ENCODE peak calls at places on chromosomes 11 and 22, in seven cellular contexts. One of them, this sample, is unnamed.

GRCh38 chr11:17762309-17762974 is 27.9 kb downstream of the KCNC1 start:
- DNase-seq in tibial artery: no peak
- DNase-seq in HepG2: no peak
- DNase-seq in ovary: no peak
- DNase-seq in psoas muscle: no peak
- DNase-seq in MM.1S: peak
- DNase-seq in tibial nerve: no peak
- DNase-seq in this sample: no peak

GRCh38 chr11:61120865-61121831 is 18.9 kb downstream of the CD5 start:
- DNase-seq in tibial artery: no peak
- DNase-seq in psoas muscle: no peak
- DNase-seq in MM.1S: no peak
- DNase-seq in ovary: peak
- DNase-seq in tibial nerve: no peak
- DNase-seq in HepG2: no peak
- DNase-seq in this sample: no peak

GRCh38 chr11:64996710-64997380 is at the start of gene BATF2:
- DNase-seq in ovary: peak
- DNase-seq in tibial nerve: peak
- DNase-seq in HepG2: peak
- DNase-seq in MM.1S: no peak
- DNase-seq in tibial artery: peak
- DNase-seq in psoas muscle: peak
- DNase-seq in this sample: peak

GRCh38 chr11:57874981-57875380 is 113.4 kb downstream of the CTNND1 start:
- DNase-seq in tibial artery: no peak
- DNase-seq in HepG2: no peak
- DNase-seq in tibial nerve: no peak
- DNase-seq in MM.1S: no peak
- DNase-seq in psoas muscle: no peak
- DNase-seq in ovary: no peak
- DNase-seq in this sample: no peak

GRCh38 chr22:17944205-17944725 is 80.1 kb downstream of the MICAL3 start:
- DNase-seq in tibial artery: no peak
- DNase-seq in ovary: no peak
- DNase-seq in MM.1S: no peak
- DNase-seq in psoas muscle: no peak
- DNase-seq in tibial nerve: no peak
- DNase-seq in HepG2: no peak
- DNase-seq in this sample: no peak

GRCh38 chr11:118610220-118610772 is 2.9 kb downstream of the PHLDB1 start:
- DNase-seq in psoas muscle: no peak
- DNase-seq in ovary: peak
- DNase-seq in tibial artery: no peak
- DNase-seq in tibial nerve: no peak
- DNase-seq in HepG2: no peak
- DNase-seq in MM.1S: no peak
- DNase-seq in this sample: no peak

GRCh38 chr22:27877501-27877900 is 41.6 kb downstream of the PITPNB start:
- DNase-seq in MM.1S: peak
- DNase-seq in tibial artery: no peak
- DNase-seq in ovary: no peak
- DNase-seq in HepG2: no peak
- DNase-seq in tibial nerve: no peak
- DNase-seq in psoas muscle: no peak
- DNase-seq in this sample: no peak

GRCh38 chr11:88390254-88390653 is 52.7 kb upstream of the CTSC start:
- DNase-seq in ovary: no peak
- DNase-seq in tibial artery: no peak
- DNase-seq in MM.1S: no peak
- DNase-seq in tibial nerve: no peak
- DNase-seq in HepG2: no peak
- DNase-seq in psoas muscle: no peak
- DNase-seq in this sample: no peak

GRCh38 chr11:8229299-8230177 is 34.1 kb downstream of the LMO1 start:
- DNase-seq in MM.1S: no peak
- DNase-seq in ovary: no peak
- DNase-seq in HepG2: no peak
- DNase-seq in tibial nerve: no peak
- DNase-seq in tibial artery: no peak
- DNase-seq in psoas muscle: no peak
- DNase-seq in this sample: no peak

GRCh38 chr11:60954421-60954820 is 2.4 kb upstream of the SLC15A3 start:
- DNase-seq in tibial artery: no peak
- DNase-seq in psoas muscle: no peak
- DNase-seq in MM.1S: no peak
- DNase-seq in tibial nerve: no peak
- DNase-seq in ovary: no peak
- DNase-seq in HepG2: no peak
- DNase-seq in this sample: no peak

GRCh38 chr22:36334081-36334831 is 53.5 kb downstream of the MYH9 start:
- DNase-seq in psoas muscle: no peak
- DNase-seq in tibial nerve: no peak
- DNase-seq in tibial artery: no peak
- DNase-seq in ovary: no peak
- DNase-seq in MM.1S: no peak
- DNase-seq in HepG2: no peak
- DNase-seq in this sample: no peak

GRCh38 chr11:78390809-78391208 is 26.8 kb downstream of the GAB2 start:
- DNase-seq in tibial nerve: no peak
- DNase-seq in ovary: no peak
- DNase-seq in tibial artery: no peak
- DNase-seq in MM.1S: no peak
- DNase-seq in psoas muscle: no peak
- DNase-seq in HepG2: no peak
- DNase-seq in this sample: no peak

GRCh38 chr22:45263790-45264269 is 20.9 kb upstream of the UPK3A start:
- DNase-seq in tibial artery: peak
- DNase-seq in HepG2: peak
- DNase-seq in ovary: peak
- DNase-seq in psoas muscle: peak
- DNase-seq in tibial nerve: peak
- DNase-seq in MM.1S: peak
- DNase-seq in this sample: no peak

GRCh38 chr11:77269484-77270123 is 31.9 kb downstream of the GDPD4 start:
- DNase-seq in HepG2: no peak
- DNase-seq in ovary: no peak
- DNase-seq in tibial artery: no peak
- DNase-seq in psoas muscle: no peak
- DNase-seq in MM.1S: no peak
- DNase-seq in tibial nerve: no peak
- DNase-seq in this sample: no peak

GRCh38 chr22:37208401-37209139 is 3.7 kb downstream of the SSTR3 start:
- DNase-seq in HepG2: no peak
- DNase-seq in ovary: peak
- DNase-seq in tibial nerve: no peak
- DNase-seq in MM.1S: no peak
- DNase-seq in psoas muscle: no peak
- DNase-seq in tibial artery: no peak
- DNase-seq in this sample: no peak

GRCh38 chr11:119726150-119726553 is 2.8 kb downstream of the NECTIN1 start:
- DNase-seq in tibial nerve: no peak
- DNase-seq in psoas muscle: no peak
- DNase-seq in HepG2: no peak
- DNase-seq in MM.1S: no peak
- DNase-seq in ovary: no peak
- DNase-seq in tibial artery: no peak
- DNase-seq in this sample: no peak

GRCh38 chr11:65439331-65440181 is 17.0 kb downstream of the NEAT1 start:
- DNase-seq in MM.1S: peak
- DNase-seq in psoas muscle: no peak
- DNase-seq in HepG2: no peak
- DNase-seq in tibial nerve: no peak
- DNase-seq in ovary: peak
- DNase-seq in tibial artery: no peak
- DNase-seq in this sample: peak

GRCh38 chr11:101401245-101401644 is 182.6 kb downstream of the TRPC6 start:
- DNase-seq in ovary: no peak
- DNase-seq in psoas muscle: no peak
- DNase-seq in tibial nerve: no peak
- DNase-seq in tibial artery: no peak
- DNase-seq in MM.1S: no peak
- DNase-seq in HepG2: no peak
- DNase-seq in this sample: no peak

GRCh38 chr11:62538470-62539237 is 8.0 kb downstream of the AHNAK start:
- DNase-seq in tibial artery: no peak
- DNase-seq in ovary: no peak
- DNase-seq in HepG2: no peak
- DNase-seq in psoas muscle: no peak
- DNase-seq in tibial nerve: no peak
- DNase-seq in MM.1S: peak
- DNase-seq in this sample: no peak
- H3K4me3 ChIP-seq in tibial artery: peak
- H3K4me3 ChIP-seq in ovary: peak
- H3K4me3 ChIP-seq in HepG2: no peak
- H3K4me3 ChIP-seq in psoas muscle: peak
- H3K4me3 ChIP-seq in tibial nerve: peak
- H3K4me3 ChIP-seq in MM.1S: no peak
- H3K4me3 ChIP-seq in this sample: peak

DNA sequence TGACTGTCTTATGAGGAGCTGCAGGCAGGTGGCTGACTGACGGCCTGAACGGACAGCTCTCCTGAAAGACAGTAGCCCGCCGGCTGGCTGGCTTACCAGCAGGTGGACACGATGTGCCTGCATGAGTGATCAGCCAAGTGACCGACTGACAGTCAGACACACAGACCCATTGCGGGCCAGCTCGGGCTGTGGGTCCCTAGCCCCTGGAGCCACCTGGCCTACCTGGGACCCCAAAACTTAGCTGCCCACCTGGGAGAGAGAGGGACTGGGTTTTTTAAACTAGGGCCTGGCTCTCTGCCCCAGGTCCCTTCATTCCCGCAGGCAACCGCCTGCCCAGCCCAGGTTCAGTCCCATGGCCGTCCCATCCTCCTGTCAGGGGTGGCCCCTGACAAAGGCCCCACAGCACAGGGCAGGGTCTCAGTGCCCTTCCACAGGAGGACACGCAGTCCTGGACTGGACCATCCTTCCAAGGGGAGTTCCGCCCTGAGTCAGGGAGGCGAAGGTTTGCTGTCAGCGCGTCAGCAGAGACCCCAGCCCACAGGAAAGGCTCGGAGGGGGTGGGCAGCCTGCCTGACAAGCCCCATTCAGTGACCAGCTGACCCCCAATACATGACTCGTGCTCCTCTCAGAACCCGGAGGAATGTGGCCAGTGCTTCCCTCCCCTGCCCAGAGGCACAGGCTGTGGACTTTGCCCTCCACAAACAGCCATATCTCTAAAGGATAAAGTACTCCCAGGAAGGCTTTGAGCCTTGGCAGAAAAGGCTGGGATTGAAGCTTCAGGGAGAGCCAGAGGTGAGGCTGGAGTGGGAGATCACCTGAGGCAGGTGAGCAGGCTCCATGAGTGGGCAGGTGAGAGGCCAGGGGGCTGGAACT is 8.4 kb downstream of the SLCO2B1 start:
- DNase-seq in MM.1S: no peak
- DNase-seq in HepG2: peak
- DNase-seq in ovary: no peak
- DNase-seq in tibial artery: no peak
- DNase-seq in psoas muscle: no peak
- DNase-seq in tibial nerve: no peak
- DNase-seq in this sample: no peak
- H3K27ac ChIP-seq in MM.1S: no peak
- H3K27ac ChIP-seq in HepG2: peak
- H3K27ac ChIP-seq in ovary: no peak
- H3K27ac ChIP-seq in tibial artery: no peak
- H3K27ac ChIP-seq in psoas muscle: peak
- H3K27ac ChIP-seq in tibial nerve: peak
- H3K27ac ChIP-seq in this sample: peak

GRCh38 chr11:95248666-95249467 is 17.9 kb upstream of the SESN3 start:
- DNase-seq in psoas muscle: no peak
- DNase-seq in ovary: no peak
- DNase-seq in tibial artery: no peak
- DNase-seq in HepG2: no peak
- DNase-seq in MM.1S: no peak
- DNase-seq in tibial nerve: no peak
- DNase-seq in this sample: no peak

GRCh38 chr11:95256204-95256819 is 25.3 kb upstream of the SESN3 start:
- DNase-seq in tibial nerve: no peak
- DNase-seq in ovary: no peak
- DNase-seq in HepG2: no peak
- DNase-seq in psoas muscle: no peak
- DNase-seq in tibial artery: no peak
- DNase-seq in MM.1S: no peak
- DNase-seq in this sample: no peak

GRCh38 chr11:95257596-95257995 is 26.6 kb upstream of the SESN3 start:
- DNase-seq in HepG2: no peak
- DNase-seq in tibial artery: no peak
- DNase-seq in psoas muscle: no peak
- DNase-seq in tibial nerve: no peak
- DNase-seq in MM.1S: no peak
- DNase-seq in ovary: no peak
- DNase-seq in this sample: no peak

GRCh38 chr11:95255523-95256165 is 24.6 kb upstream of the SESN3 start:
- DNase-seq in tibial artery: no peak
- DNase-seq in psoas muscle: no peak
- DNase-seq in tibial nerve: no peak
- DNase-seq in MM.1S: no peak
- DNase-seq in HepG2: no peak
- DNase-seq in ovary: no peak
- DNase-seq in this sample: no peak

DNA sequence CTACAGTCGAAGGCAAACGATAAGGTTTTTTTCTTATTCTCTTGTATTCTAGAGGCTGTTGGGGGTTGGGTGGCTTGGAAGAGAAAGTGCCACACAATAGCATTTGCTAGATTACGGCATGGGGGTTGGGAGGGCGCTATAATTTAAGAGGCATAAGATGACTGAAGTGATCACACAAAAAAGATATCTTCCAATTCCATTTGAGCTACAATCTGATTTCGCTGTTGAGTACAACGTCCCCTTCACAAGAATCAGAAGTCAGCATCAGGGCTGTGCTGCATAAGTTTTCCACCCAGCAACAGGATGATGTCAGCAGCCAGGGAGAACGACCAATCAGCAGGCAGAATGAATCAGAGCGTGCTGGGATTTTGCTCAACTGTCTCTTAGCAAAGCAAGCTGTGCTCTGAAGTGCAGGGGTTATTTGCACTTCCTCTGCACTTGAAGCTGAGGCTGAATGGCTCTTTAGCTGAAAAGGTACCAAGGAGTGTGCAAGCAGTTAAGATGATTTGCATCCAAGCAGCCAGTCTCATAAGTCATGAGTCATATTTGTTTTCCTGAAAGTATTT is 23.2 kb upstream of the SESN3 start:
- DNase-seq in tibial artery: peak
- DNase-seq in ovary: peak
- DNase-seq in psoas muscle: peak
- DNase-seq in MM.1S: peak
- DNase-seq in HepG2: peak
- DNase-seq in tibial nerve: peak
- DNase-seq in this sample: peak
- H3K4me3 ChIP-seq in tibial artery: peak
- H3K4me3 ChIP-seq in ovary: no peak
- H3K4me3 ChIP-seq in psoas muscle: peak
- H3K4me3 ChIP-seq in MM.1S: no peak
- H3K4me3 ChIP-seq in HepG2: no peak
- H3K4me3 ChIP-seq in tibial nerve: no peak
- H3K4me3 ChIP-seq in this sample: peak

DNA sequence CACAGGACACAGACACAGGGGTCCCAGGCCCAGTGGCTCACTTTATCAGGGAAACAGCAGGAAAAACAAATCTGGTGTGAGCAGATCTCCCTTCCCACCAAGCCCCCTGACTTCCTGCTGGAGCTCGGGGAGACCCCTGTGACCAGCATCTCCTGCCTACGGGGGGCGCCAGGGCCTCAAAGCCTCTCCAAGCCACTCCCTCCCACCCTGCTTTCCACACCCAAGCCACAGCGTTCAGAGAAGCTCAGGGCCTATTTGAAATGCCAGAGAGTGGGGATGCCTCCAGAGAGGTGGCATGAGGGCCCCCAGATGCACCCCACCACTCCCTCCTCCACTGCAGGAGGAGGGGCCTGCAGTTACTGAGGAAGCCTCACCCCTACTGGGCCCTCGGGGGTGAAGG is 5.7 kb upstream of the CDKN1C start:
- DNase-seq in tibial nerve: no peak
- DNase-seq in MM.1S: no peak
- DNase-seq in tibial artery: no peak
- DNase-seq in psoas muscle: no peak
- DNase-seq in HepG2: no peak
- DNase-seq in ovary: peak
- DNase-seq in this sample: no peak
- H3K27ac ChIP-seq in tibial nerve: peak
- H3K27ac ChIP-seq in MM.1S: no peak
- H3K27ac ChIP-seq in tibial artery: no peak
- H3K27ac ChIP-seq in psoas muscle: no peak
- H3K27ac ChIP-seq in HepG2: no peak
- H3K27ac ChIP-seq in ovary: peak
- H3K27ac ChIP-seq in this sample: no peak

This sample was measured in coronary artery.